ENCODE peak calls at places on chromosomes 2 and 18, in five cellular contexts. L is heart right ventricle, W is iPS DF 19.7, B is neuronal stem cell, H is HTR-8/SVneo. J is an unnamed sample.

GRCh38 chr18:49189772-49190171 is 239.0 kb upstream of the SMAD7 start:
- DNase-seq in B (no peak), H (no peak), W (no peak), L (no peak), J (no peak)

GRCh38 chr2:81206216-81206615 is 901.7 kb upstream of the LRRTM1 start:
- DNase-seq in H (no peak), W (no peak), L (no peak), B (no peak), J (no peak)

GRCh38 chr2:3520591-3520990 is 1.3 kb upstream of the ADI1 start:
- DNase-seq in B (no peak), L (no peak), W (no peak), H (no peak), J (no peak)

GRCh38 chr2:101814752-101815151 is 117.2 kb downstream of the MAP4K4 start:
- DNase-seq in H (no peak), L (no peak), B (no peak), W (no peak), J (no peak)

GRCh38 chr2:126653102-126653501 is 2.9 kb upstream of the GYPC start:
- DNase-seq in H (no peak), W (no peak), L (peak), B (no peak), J (no peak)

GRCh38 chr2:26528186-26528585 is 50.3 kb upstream of the OTOF start:
- DNase-seq in B (no peak), W (no peak), H (no peak), L (no peak), J (no peak)

GRCh38 chr2:141348481-141348880 is 782.3 kb downstream of the LRP1B start:
- DNase-seq in H (no peak), W (no peak), L (no peak), B (no peak), J (no peak)

GRCh38 chr2:233460726-233461431 is 105.7 kb downstream of the USP40 start:
- DNase-seq in B (no peak), W (no peak), L (no peak), H (no peak), J (no peak)

GRCh38 chr2:38376346-38376682 is 759 bp downstream of the ATL2 start:
- DNase-seq in L (no peak), B (peak), H (peak), W (no peak), J (no peak)

GRCh38 chr2:101234169-101234938 is 18.3 kb upstream of the CNOT11 start:
- DNase-seq in H (no peak), B (no peak), W (no peak), L (no peak), J (no peak)

GRCh38 chr2:1817256-1818127 is 73.2 kb upstream of the PXDN start:
- DNase-seq in W (no peak), L (peak), B (peak), H (peak), J (peak)

GRCh38 chr18:74806073-74806472 is 208.4 kb downstream of the ZNF407 start:
- DNase-seq in W (no peak), H (no peak), B (no peak), L (no peak), J (no peak)

GRCh38 chr2:145166716-145167115 is 646.8 kb upstream of the ZEB2 start:
- DNase-seq in B (no peak), H (no peak), L (no peak), W (no peak), J (no peak)

J was measured in Karpas-422.